ENCODE peak calls at places on chromosomes 2 and 18, in six cellular contexts. One of them, this sample, is unnamed.

GRCh38 chr2:88170472-88170892 is 336 bp downstream of the THNSL2 start:
- DNase-seq in brain microvascular endothelial cell: peak
- DNase-seq in colonic mucosa: peak
- DNase-seq in heart right ventricle: peak
- DNase-seq in adrenal gland: no peak
- DNase-seq in heart left ventricle: peak
- DNase-seq in this sample: peak

GRCh38 chr2:186129767-186130581 is 356.1 kb upstream of the ZC3H15 start:
- DNase-seq in brain microvascular endothelial cell: peak
- DNase-seq in colonic mucosa: no peak
- DNase-seq in heart right ventricle: no peak
- DNase-seq in adrenal gland: no peak
- DNase-seq in heart left ventricle: no peak
- DNase-seq in this sample: no peak

GRCh38 chr2:241882090-241882625 is 12.6 kb downstream of the RTP5 start:
- DNase-seq in brain microvascular endothelial cell: no peak
- DNase-seq in colonic mucosa: peak
- DNase-seq in heart right ventricle: peak
- DNase-seq in adrenal gland: peak
- DNase-seq in heart left ventricle: peak
- DNase-seq in this sample: no peak

GRCh38 chr2:147450661-147451060 is 394.2 kb upstream of the ACVR2A start:
- DNase-seq in brain microvascular endothelial cell: no peak
- DNase-seq in colonic mucosa: no peak
- DNase-seq in heart right ventricle: no peak
- DNase-seq in adrenal gland: no peak
- DNase-seq in heart left ventricle: no peak
- DNase-seq in this sample: no peak

GRCh38 chr2:195686564-195686963 is 29.5 kb downstream of the SLC39A10 start:
- DNase-seq in brain microvascular endothelial cell: no peak
- DNase-seq in colonic mucosa: no peak
- DNase-seq in heart right ventricle: no peak
- DNase-seq in adrenal gland: no peak
- DNase-seq in heart left ventricle: no peak
- DNase-seq in this sample: no peak

GRCh38 chr2:69018629-69019227 is 5.7 kb downstream of the ANTXR1 start:
- DNase-seq in brain microvascular endothelial cell: no peak
- DNase-seq in colonic mucosa: no peak
- DNase-seq in heart right ventricle: no peak
- DNase-seq in adrenal gland: no peak
- DNase-seq in heart left ventricle: no peak
- DNase-seq in this sample: no peak

GRCh38 chr2:148338544-148338943 is 306.0 kb upstream of the EPC2 start:
- DNase-seq in brain microvascular endothelial cell: peak
- DNase-seq in colonic mucosa: no peak
- DNase-seq in heart right ventricle: no peak
- DNase-seq in adrenal gland: no peak
- DNase-seq in heart left ventricle: no peak
- DNase-seq in this sample: no peak

GRCh38 chr2:26299488-26300092 is 46.4 kb upstream of the SELENOI start:
- DNase-seq in brain microvascular endothelial cell: peak
- DNase-seq in colonic mucosa: peak
- DNase-seq in heart right ventricle: no peak
- DNase-seq in adrenal gland: peak
- DNase-seq in heart left ventricle: no peak
- DNase-seq in this sample: no peak

GRCh38 chr2:135095591-135095990 is 43.5 kb downstream of the RAB3GAP1 start:
- DNase-seq in brain microvascular endothelial cell: no peak
- DNase-seq in colonic mucosa: no peak
- DNase-seq in heart right ventricle: no peak
- DNase-seq in adrenal gland: no peak
- DNase-seq in heart left ventricle: no peak
- DNase-seq in this sample: no peak

GRCh38 chr2:227106845-227107759 is 56.9 kb downstream of the COL4A4 start:
- DNase-seq in brain microvascular endothelial cell: peak
- DNase-seq in colonic mucosa: peak
- DNase-seq in heart right ventricle: no peak
- DNase-seq in adrenal gland: peak
- DNase-seq in heart left ventricle: no peak
- DNase-seq in this sample: no peak

GRCh38 chr2:212537311-212538155 is 1.1 kb downstream of the ERBB4 start:
- DNase-seq in brain microvascular endothelial cell: no peak
- DNase-seq in colonic mucosa: peak
- DNase-seq in heart right ventricle: peak
- DNase-seq in adrenal gland: peak
- DNase-seq in heart left ventricle: peak
- DNase-seq in this sample: no peak

DNA sequence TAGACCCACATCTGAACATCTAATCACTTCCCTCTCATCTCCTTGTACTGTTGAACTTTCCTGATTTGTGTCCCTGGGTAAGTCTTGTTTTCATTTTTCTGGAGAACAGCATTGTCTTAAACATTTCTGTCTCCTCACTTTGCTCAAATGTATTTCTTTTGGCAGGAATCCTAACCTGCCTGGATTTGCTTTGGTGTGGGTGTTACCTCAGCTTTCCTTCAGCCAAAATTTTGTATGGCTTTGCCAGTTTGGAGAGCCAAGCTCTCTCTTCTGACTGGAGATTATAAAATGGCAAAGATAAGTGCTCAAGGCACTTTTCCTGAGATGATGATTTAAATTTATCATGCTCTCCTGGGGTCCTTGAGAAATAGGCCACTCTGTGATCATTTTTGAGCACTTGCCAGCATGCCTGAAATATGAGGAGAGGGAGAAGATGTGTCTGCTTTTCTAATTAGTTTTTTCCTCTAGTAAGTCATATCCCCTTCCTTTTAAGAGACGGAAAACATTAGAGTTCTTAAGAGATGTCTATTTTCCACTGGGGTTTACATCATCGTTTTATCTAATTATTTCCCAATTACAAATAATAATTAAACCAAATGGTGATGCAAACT is 683.0 kb downstream of the SLC4A3 start:
- DNase-seq in brain microvascular endothelial cell: no peak
- DNase-seq in colonic mucosa: no peak
- DNase-seq in heart right ventricle: no peak
- DNase-seq in adrenal gland: no peak
- DNase-seq in heart left ventricle: no peak
- DNase-seq in this sample: no peak
- TF ChIP-seq CTCF in brain microvascular endothelial cell: no peak
- TF ChIP-seq CTCF in colonic mucosa: no peak
- TF ChIP-seq CTCF in heart right ventricle: no peak
- TF ChIP-seq CTCF in adrenal gland: no peak
- TF ChIP-seq CTCF in heart left ventricle: no peak
- TF ChIP-seq CTCF in this sample: no peak

DNA sequence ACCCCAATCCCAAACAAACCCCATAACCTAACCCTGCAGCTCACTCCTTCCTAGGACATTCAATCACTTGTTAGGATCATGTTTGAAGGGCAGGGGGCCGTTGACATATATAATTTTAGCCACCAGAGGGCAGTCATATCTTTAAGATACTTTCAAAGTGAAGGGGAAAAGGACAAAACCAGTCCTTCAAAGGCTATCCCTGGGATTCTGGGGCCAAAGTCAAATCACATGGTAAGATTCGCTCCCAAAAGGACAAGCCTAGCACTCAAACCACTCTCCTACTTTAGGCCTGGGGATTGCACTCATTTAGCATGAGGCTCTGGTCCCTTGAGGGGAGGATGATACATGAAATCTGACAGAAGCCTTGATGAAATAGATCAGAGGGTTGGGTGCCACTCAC is 44.6 kb downstream of the HAUS1 start:
- DNase-seq in brain microvascular endothelial cell: peak
- DNase-seq in colonic mucosa: peak
- DNase-seq in heart right ventricle: no peak
- DNase-seq in adrenal gland: peak
- DNase-seq in heart left ventricle: no peak
- DNase-seq in this sample: no peak
- TF ChIP-seq CTCF in brain microvascular endothelial cell: peak
- TF ChIP-seq CTCF in colonic mucosa: peak
- TF ChIP-seq CTCF in heart right ventricle: peak
- TF ChIP-seq CTCF in adrenal gland: peak
- TF ChIP-seq CTCF in heart left ventricle: peak
- TF ChIP-seq CTCF in this sample: peak

DNA sequence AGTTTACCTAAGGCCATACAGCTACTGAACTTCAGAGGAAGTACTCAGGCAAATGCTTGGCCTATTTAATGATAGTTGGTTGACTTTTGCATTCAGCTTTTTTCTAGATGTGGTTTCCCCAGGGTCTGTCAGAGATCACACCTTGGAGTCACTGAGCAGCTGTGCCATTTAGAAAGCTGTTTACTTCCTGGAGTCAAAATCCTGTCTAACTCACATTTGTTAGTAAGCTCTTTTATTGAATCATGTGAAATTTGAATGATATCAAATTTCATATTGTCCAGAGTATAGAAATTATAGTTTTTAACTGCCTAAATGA is 7.6 kb upstream of the TRIB2 start:
- DNase-seq in brain microvascular endothelial cell: no peak
- DNase-seq in colonic mucosa: no peak
- DNase-seq in heart right ventricle: no peak
- DNase-seq in adrenal gland: no peak
- DNase-seq in heart left ventricle: no peak
- DNase-seq in this sample: no peak
- TF ChIP-seq CTCF in brain microvascular endothelial cell: no peak
- TF ChIP-seq CTCF in colonic mucosa: no peak
- TF ChIP-seq CTCF in heart right ventricle: no peak
- TF ChIP-seq CTCF in adrenal gland: no peak
- TF ChIP-seq CTCF in heart left ventricle: no peak
- TF ChIP-seq CTCF in this sample: no peak

GRCh38 chr2:112803691-112804521 is 19.6 kb upstream of the IL1A start:
- DNase-seq in brain microvascular endothelial cell: peak
- DNase-seq in colonic mucosa: no peak
- DNase-seq in heart right ventricle: no peak
- DNase-seq in adrenal gland: no peak
- DNase-seq in heart left ventricle: no peak
- DNase-seq in this sample: no peak

GRCh38 chr2:112805542-112805941 is 21.2 kb upstream of the IL1A start:
- DNase-seq in brain microvascular endothelial cell: no peak
- DNase-seq in colonic mucosa: no peak
- DNase-seq in heart right ventricle: no peak
- DNase-seq in adrenal gland: no peak
- DNase-seq in heart left ventricle: no peak
- DNase-seq in this sample: no peak

GRCh38 chr2:112811276-112811831 is 25.2 kb downstream of the IL1B start:
- DNase-seq in brain microvascular endothelial cell: no peak
- DNase-seq in colonic mucosa: no peak
- DNase-seq in heart right ventricle: no peak
- DNase-seq in adrenal gland: no peak
- DNase-seq in heart left ventricle: no peak
- DNase-seq in this sample: no peak

GRCh38 chr2:112809112-112809511 is 24.8 kb upstream of the IL1A start:
- DNase-seq in brain microvascular endothelial cell: no peak
- DNase-seq in colonic mucosa: no peak
- DNase-seq in heart right ventricle: no peak
- DNase-seq in adrenal gland: peak
- DNase-seq in heart left ventricle: no peak
- DNase-seq in this sample: no peak

DNA sequence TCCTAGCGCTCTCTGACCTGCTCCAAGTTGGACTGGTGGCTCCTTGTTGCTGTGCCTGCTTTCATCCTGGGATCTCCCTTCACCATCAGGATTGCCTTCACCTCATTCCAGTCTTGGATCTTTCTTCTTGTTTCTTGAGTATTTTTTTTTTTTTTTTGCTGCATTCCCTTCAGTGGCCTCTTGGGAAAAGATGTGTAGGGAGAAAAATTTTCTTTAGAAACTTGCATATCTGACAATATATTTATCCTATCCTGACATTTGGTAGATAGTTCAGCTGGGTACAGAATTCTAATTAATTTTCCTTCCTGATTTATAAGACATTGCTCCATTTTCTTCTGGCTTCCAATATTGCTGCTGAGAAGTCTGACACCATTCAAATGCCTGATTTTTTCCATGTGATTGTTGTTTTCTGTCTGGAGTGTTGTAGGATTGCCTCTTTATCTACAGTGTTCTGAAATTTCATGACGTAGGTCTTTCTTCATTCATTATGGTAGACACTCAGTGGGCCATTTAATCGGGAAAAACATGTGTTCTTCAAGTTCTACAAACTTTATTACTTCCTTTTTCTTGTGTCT is 23.0 kb upstream of the IL1A start:
- DNase-seq in brain microvascular endothelial cell: no peak
- DNase-seq in colonic mucosa: no peak
- DNase-seq in heart right ventricle: no peak
- DNase-seq in adrenal gland: no peak
- DNase-seq in heart left ventricle: no peak
- DNase-seq in this sample: no peak
- TF ChIP-seq CTCF in brain microvascular endothelial cell: peak
- TF ChIP-seq CTCF in colonic mucosa: no peak
- TF ChIP-seq CTCF in heart right ventricle: no peak
- TF ChIP-seq CTCF in adrenal gland: no peak
- TF ChIP-seq CTCF in heart left ventricle: no peak
- TF ChIP-seq CTCF in this sample: no peak

DNA sequence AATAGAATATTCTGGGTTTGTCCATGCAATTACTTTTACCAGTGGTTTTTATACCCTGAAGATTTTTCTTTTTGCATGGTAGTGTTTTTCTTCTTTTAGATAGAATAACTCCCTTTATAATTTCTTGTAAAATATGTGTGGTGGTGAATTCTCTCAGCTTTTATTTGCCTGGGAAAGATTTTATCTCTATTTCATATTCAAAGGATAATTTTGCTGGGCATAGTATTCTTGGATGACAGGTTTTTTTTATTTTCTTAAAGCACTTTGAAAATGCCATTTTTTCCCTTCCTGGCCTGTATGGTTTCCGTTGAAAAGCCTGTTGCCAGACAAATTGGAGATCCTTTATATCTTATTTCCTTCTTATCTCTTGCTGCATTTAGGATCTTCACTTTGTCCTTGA is 113.5 kb downstream of the MYO3B start:
- DNase-seq in brain microvascular endothelial cell: no peak
- DNase-seq in colonic mucosa: no peak
- DNase-seq in heart right ventricle: no peak
- DNase-seq in adrenal gland: no peak
- DNase-seq in heart left ventricle: no peak
- DNase-seq in this sample: no peak
- TF ChIP-seq CTCF in brain microvascular endothelial cell: no peak
- TF ChIP-seq CTCF in colonic mucosa: no peak
- TF ChIP-seq CTCF in heart right ventricle: no peak
- TF ChIP-seq CTCF in adrenal gland: no peak
- TF ChIP-seq CTCF in heart left ventricle: no peak
- TF ChIP-seq CTCF in this sample: no peak

GRCh38 chr2:219353129-219353528 is 20.6 kb upstream of the RESP18 start:
- DNase-seq in brain microvascular endothelial cell: no peak
- DNase-seq in colonic mucosa: no peak
- DNase-seq in heart right ventricle: no peak
- DNase-seq in adrenal gland: no peak
- DNase-seq in heart left ventricle: peak
- DNase-seq in this sample: no peak

GRCh38 chr2:219350938-219351280 is 18.4 kb upstream of the RESP18 start:
- DNase-seq in brain microvascular endothelial cell: no peak
- DNase-seq in colonic mucosa: no peak
- DNase-seq in heart right ventricle: no peak
- DNase-seq in adrenal gland: no peak
- DNase-seq in heart left ventricle: no peak
- DNase-seq in this sample: no peak

GRCh38 chr2:219354582-219354981 is 22.0 kb upstream of the RESP18 start:
- DNase-seq in brain microvascular endothelial cell: no peak
- DNase-seq in colonic mucosa: no peak
- DNase-seq in heart right ventricle: no peak
- DNase-seq in adrenal gland: no peak
- DNase-seq in heart left ventricle: no peak
- DNase-seq in this sample: no peak

GRCh38 chr2:219350215-219350937 is 17.8 kb upstream of the RESP18 start:
- DNase-seq in brain microvascular endothelial cell: no peak
- DNase-seq in colonic mucosa: no peak
- DNase-seq in heart right ventricle: no peak
- DNase-seq in adrenal gland: no peak
- DNase-seq in heart left ventricle: no peak
- DNase-seq in this sample: no peak

GRCh38 chr2:219352448-219353023 is 20.0 kb upstream of the RESP18 start:
- DNase-seq in brain microvascular endothelial cell: peak
- DNase-seq in colonic mucosa: peak
- DNase-seq in heart right ventricle: no peak
- DNase-seq in adrenal gland: peak
- DNase-seq in heart left ventricle: peak
- DNase-seq in this sample: no peak
- TF ChIP-seq CTCF in brain microvascular endothelial cell: peak
- TF ChIP-seq CTCF in colonic mucosa: peak
- TF ChIP-seq CTCF in heart right ventricle: peak
- TF ChIP-seq CTCF in adrenal gland: peak
- TF ChIP-seq CTCF in heart left ventricle: peak
- TF ChIP-seq CTCF in this sample: no peak